ENCODE peak calls at places on chromosome 3, in four cellular contexts. J, Y, D and Z are unnamed samples.

GRCh38 chr3:157913751-157914150 is 192.5 kb downstream of the SHOX2 start:
- DNase-seq in Y (no peak), J (no peak), D (no peak), Z (no peak)

GRCh38 chr3:54761661-54762060 is 166.2 kb downstream of the LRTM1 start:
- DNase-seq in D (no peak), Y (no peak), J (no peak), Z (no peak)

GRCh38 chr3:131147534-131147933 is 120.9 kb downstream of the NEK11 start:
- DNase-seq in Y (no peak), J (no peak), D (no peak), Z (no peak)

GRCh38 chr3:134287512-134287911 is 36.9 kb upstream of the RYK start:
- DNase-seq in D (no peak), J (no peak), Y (no peak), Z (no peak)

GRCh38 chr3:180913582-180914404 is 1.3 kb downstream of the FXR1 start:
- DNase-seq in Y (no peak), D (peak; percentile 2), J (no peak), Z (no peak)

GRCh38 chr3:46334911-46335478 is 18.9 kb upstream of the CCR2 start:
- DNase-seq in D (no peak), Y (no peak), J (no peak), Z (no peak)

GRCh38 chr3:100364421-100364820 is 29.9 kb downstream of the NIT2 start:
- DNase-seq in J (no peak), Y (no peak), D (no peak), Z (no peak)

GRCh38 chr3:151697496-151697895 is 36.2 kb upstream of the AADACL2 start:
- DNase-seq in D (no peak), Y (no peak), J (no peak), Z (no peak)

GRCh38 chr3:4645468-4645867 is 152.3 kb downstream of the ITPR1 start:
- DNase-seq in D (no peak), J (no peak), Y (no peak), Z (no peak)

GRCh38 chr3:99366663-99367429 is 271.5 kb upstream of the COL8A1 start:
- DNase-seq in D (peak; percentile 29), Y (no peak), J (no peak), Z (no peak)

GRCh38 chr3:166900866-166901577 is 479.1 kb downstream of the ZBBX start:
- DNase-seq in J (no peak), D (no peak), Y (no peak), Z (no peak)

GRCh38 chr3:39707314-39707909 is 102.0 kb upstream of the MYRIP start:
- DNase-seq in J (no peak), Y (no peak), D (peak; percentile 52), Z (no peak)

GRCh38 chr3:53513556-53514190 is 19.3 kb downstream of the CACNA1D start:
- DNase-seq in D (no peak), J (no peak), Y (no peak), Z (no peak)

GRCh38 chr3:168094877-168095610 is 680 bp downstream of the GOLIM4 start:
- DNase-seq in D (peak; percentile 82), J (peak; percentile 52), Y (no peak), Z (no peak)

GRCh38 chr3:122322095-122323075 is 2.7 kb upstream of the CSTA start:
- DNase-seq in Y (no peak), D (no peak), J (no peak), Z (no peak)

GRCh38 chr3:160225181-160226025 is at the start of gene C3orf80:
- DNase-seq in Y (peak; percentile 37), J (peak; percentile 41), D (peak; percentile 85), Z (no peak)

GRCh38 chr3:41710646-41711388 is 251.1 kb downstream of the ULK4 start:
- DNase-seq in Y (no peak), D (peak; percentile 25), J (no peak), Z (no peak)

GRCh38 chr3:49724586-49724985 is 835 bp upstream of the GMPPB start:
- DNase-seq in D (peak; percentile 29), Y (no peak), J (peak; percentile 42), Z (no peak)

GRCh38 chr3:194112120-194113106 is 23.5 kb upstream of the HES1 start:
- DNase-seq in Y (peak; percentile 92), J (no peak), D (no peak), Z (no peak)

GRCh38 chr3:124034016-124034808 is 42.3 kb upstream of the ROPN1 start:
- DNase-seq in Y (peak; percentile 19), D (peak; percentile 54), J (peak; percentile 18), Z (no peak)

GRCh38 chr3:167091186-167091585 is 288.9 kb downstream of the ZBBX start:
- DNase-seq in D (no peak), J (no peak), Y (no peak), Z (no peak)

GRCh38 chr3:151926956-151927355 is 53.5 kb downstream of the SUCNR1 start:
- DNase-seq in J (no peak), D (no peak), Y (no peak), Z (no peak)

DNA sequence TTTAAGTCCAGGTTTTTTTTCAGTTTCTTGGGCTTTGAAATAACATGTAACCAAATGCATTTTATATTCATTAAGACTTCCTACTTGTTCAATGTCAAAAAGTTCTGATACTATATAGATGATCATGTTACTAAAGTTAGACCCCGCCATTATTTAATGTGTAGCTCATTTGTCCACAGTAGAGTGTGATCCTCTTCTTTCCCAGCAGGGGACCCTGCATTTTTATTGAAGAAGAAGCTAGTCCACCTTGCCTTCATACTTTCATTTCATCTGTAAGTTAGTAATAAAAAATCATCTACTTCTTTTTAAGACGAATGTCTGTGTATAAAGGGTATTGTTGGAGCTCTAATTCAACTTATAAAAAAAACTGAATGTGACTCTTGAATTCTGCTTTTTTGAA is 404.6 kb downstream of the SI start:
- DNase-seq in D (no peak), J (no peak), Y (no peak), Z (no peak)
- TF ChIP-seq CTCF in D (peak; percentile 15), J (no peak), Y (no peak), Z (peak; percentile 28)

GRCh38 chr3:13420051-13420816 is at the start of gene NUP210:
- DNase-seq in J (peak; percentile 72), D (peak; percentile 89), Y (peak; percentile 48), Z (peak; percentile 74)

GRCh38 chr3:13415236-13416001 is 4.7 kb downstream of the NUP210 start:
- DNase-seq in J (no peak), Y (no peak), D (no peak), Z (no peak)

GRCh38 chr3:13419356-13420050 is 619 bp downstream of the NUP210 start:
- DNase-seq in D (peak; percentile 77), J (peak; percentile 69), Y (peak; percentile 42), Z (no peak)

GRCh38 chr3:13414040-13414729 is 5.9 kb downstream of the NUP210 start:
- DNase-seq in Y (no peak), D (no peak), J (peak; percentile 76), Z (no peak)

GRCh38 chr3:13416002-13416793 is 3.9 kb downstream of the NUP210 start:
- DNase-seq in Y (no peak), D (peak; percentile 41), J (no peak), Z (no peak)
- TF ChIP-seq CTCF in Y (no peak), D (peak; percentile 58), J (no peak), Z (no peak)

GRCh38 chr3:192861972-192862371 is 55.7 kb downstream of the MB21D2 start:
- DNase-seq in D (no peak), J (no peak), Y (no peak), Z (no peak)

GRCh38 chr3:192860464-192860863 is 57.2 kb downstream of the MB21D2 start:
- DNase-seq in J (no peak), Y (no peak), D (no peak), Z (no peak)

GRCh38 chr3:192864943-192865342 is 52.7 kb downstream of the MB21D2 start:
- DNase-seq in Y (no peak), D (no peak), J (no peak), Z (no peak)

GRCh38 chr3:192858849-192859585 is 58.6 kb downstream of the MB21D2 start:
- DNase-seq in D (no peak), Y (no peak), J (no peak), Z (no peak)

DNA sequence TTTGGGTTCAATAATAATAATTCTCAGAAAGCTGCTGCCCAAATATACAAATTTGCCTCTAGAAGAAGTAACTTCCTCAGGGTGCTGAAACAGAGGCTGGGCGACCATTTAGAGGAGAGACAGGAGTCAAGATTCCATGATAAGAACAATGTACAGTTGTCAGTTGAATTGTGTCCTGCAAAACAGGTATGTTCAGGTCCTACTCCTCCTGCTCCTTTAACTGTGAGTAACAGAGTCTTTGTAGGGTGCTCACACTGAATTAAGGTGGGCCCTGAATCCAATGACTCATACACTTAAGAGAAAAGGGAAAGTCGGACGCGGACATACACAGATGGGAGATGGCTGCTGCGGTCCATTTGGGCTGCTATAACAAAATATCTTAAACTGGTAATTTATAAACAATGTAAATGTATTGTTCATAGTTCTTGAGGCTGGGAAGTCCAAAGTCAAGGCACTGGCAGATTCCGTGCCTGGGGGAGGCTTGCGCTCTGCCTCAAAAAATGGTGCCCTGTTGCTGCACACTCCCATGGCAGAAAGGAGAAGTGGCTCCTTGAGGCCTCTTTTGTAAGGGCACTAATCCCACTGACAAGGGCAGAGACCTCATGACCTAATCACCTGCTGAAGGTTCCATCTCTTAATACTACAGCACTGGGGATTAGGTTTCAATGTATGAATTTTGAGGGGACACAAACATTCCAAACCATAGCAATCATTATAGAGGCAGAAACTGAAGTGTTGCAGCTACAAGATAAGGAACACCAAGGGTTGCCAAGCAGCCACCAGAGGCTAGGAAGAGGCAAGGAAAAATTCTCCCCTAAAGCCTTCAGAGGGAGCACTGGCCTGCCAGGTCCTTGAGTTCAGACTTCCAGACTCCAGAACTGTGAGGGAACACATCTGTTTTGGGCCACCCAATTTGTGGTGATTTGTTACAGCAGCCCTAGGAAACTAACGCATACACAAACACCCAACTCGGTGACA is 55.0 kb downstream of the MB21D2 start:
- DNase-seq in D (no peak), Y (no peak), J (no peak), Z (no peak)
- TF ChIP-seq CTCF in D (no peak), Y (no peak), J (no peak), Z (no peak)

GRCh38 chr3:52043750-52044149 is 12.6 kb downstream of the DUSP7 start:
- DNase-seq in D (no peak), Y (no peak), J (no peak), Z (peak; percentile 88)

GRCh38 chr3:52039846-52040245 is 16.5 kb downstream of the DUSP7 start:
- DNase-seq in J (no peak), D (peak; percentile 78), Y (peak; percentile 49), Z (no peak)

GRCh38 chr3:52039426-52039825 is 16.9 kb downstream of the DUSP7 start:
- DNase-seq in J (no peak), Y (no peak), D (no peak), Z (no peak)

GRCh38 chr3:52040600-52040999 is 15.8 kb downstream of the DUSP7 start:
- DNase-seq in J (no peak), D (no peak), Y (no peak), Z (no peak)

DNA sequence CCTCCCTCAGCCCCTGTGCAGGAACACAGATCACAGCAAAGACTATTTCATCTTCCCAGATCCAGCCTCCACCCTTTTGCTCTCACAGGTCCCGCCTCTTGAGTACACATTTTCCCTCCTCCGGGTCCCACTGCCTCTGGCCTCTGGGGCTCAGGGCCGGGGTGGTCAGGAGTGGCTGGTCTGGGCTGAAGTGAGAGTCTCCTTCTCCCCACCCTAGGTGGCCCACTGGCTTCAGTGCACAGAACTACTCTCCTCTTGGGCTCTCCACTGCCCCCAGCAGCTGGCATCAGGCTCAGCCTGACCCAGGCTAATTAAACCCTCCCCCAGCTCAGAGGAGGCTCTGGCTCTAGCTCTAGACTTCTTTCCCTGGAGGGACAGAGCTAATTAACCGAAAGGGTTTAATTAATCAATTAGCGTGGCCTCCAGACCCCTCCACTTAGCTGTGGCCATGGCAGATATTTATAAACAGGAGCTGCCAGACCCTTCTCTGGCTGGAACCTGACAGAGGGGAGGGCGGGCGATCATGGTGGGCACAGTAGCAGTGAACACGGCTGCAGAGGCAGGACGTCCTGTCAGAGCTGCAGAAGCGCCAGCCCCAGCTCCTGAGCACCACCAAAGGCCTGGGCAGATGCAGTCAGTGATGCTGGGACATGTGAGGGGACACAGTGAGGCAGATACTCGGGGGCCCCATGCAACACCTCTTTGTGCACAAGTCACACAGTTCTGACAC is 15.1 kb downstream of the DUSP7 start:
- DNase-seq in J (no peak), D (peak; percentile 65), Y (no peak), Z (peak; percentile 83)
- TF ChIP-seq CTCF in J (no peak), D (peak; percentile 42), Y (no peak), Z (peak; percentile 50)